ENCODE peak calls at places on chromosomes 1 and 21, in four cellular contexts. R is RWPE1, W is midbrain, O is H54. T is an unnamed sample.

GRCh38 chr1:210132582-210132981 is 100.0 kb upstream of the SERTAD4 start:
- DNase-seq in R (peak; percentile 24), W (no peak), O (no peak), T (no peak)

GRCh38 chr21:37244506-37245083 is 22.5 kb downstream of the VPS26C start:
- DNase-seq in R (no peak), W (no peak), O (no peak), T (no peak)

GRCh38 chr1:22121421-22121911 is 21.4 kb downstream of the WNT4 start:
- DNase-seq in R (no peak), W (no peak), O (no peak), T (no peak)

GRCh38 chr1:206021796-206022365 is 1.8 kb downstream of the CTSE start:
- DNase-seq in R (peak; percentile 86), W (no peak), O (peak; percentile 49), T (no peak)

GRCh38 chr1:240575976-240576666 is 35.8 kb downstream of the GREM2 start:
- DNase-seq in R (no peak), W (no peak), O (peak; percentile 24), T (no peak)

GRCh38 chr1:207217778-207218511 is 103.5 kb upstream of the CD55 start:
- DNase-seq in R (no peak), W (no peak), O (no peak), T (no peak)

GRCh38 chr1:167360120-167360519 is 139.4 kb downstream of the POU2F1 start:
- DNase-seq in R (no peak), W (no peak), O (no peak), T (no peak)

GRCh38 chr21:39094087-39094785 is 89.0 kb downstream of the PSMG1 start:
- DNase-seq in R (no peak), W (no peak), O (no peak), T (no peak)

GRCh38 chr1:45430486-45430885 is 60.5 kb downstream of the TESK2 start:
- DNase-seq in R (no peak), W (no peak), O (no peak), T (no peak)

GRCh38 chr1:53511933-53512806 is 53.0 kb downstream of the DMRTB1 start:
- DNase-seq in R (no peak), W (no peak), O (no peak), T (no peak)

GRCh38 chr1:207893737-207894582 is 17.0 kb downstream of the CD34 start:
- DNase-seq in R (no peak), W (no peak), O (no peak), T (no peak)

GRCh38 chr1:200279810-200280411 is 129.9 kb downstream of the ZNF281 start:
- DNase-seq in R (peak; percentile 54), W (peak; percentile 54), O (peak; percentile 29), T (no peak)

GRCh38 chr1:10380594-10381275 is 18.1 kb upstream of the PGD start:
- DNase-seq in R (no peak), W (peak; percentile 18), O (peak; percentile 48), T (no peak)

T was measured in GM12891.